ENCODE peak calls at places on chromosomes 4 and X, in six cellular contexts. G is lower leg skin, M is sigmoid colon, P is transverse colon, B is right lobe of liver, Z is uterus. V is an unnamed sample.

GRCh38 chrX:112941209-112941788 is 100.7 kb upstream of the AMOT start:
- DNase-seq in P (peak), M (no peak), G (no peak), Z (no peak), B (no peak), V (no peak)

GRCh38 chr4:140135529-140136021 is 18.4 kb downstream of the MAML3 start:
- DNase-seq in B (no peak), G (no peak), M (peak), Z (peak), P (peak), V (no peak)

GRCh38 chrX:96361844-96362243 is 322.8 kb upstream of the DIAPH2 start:
- DNase-seq in Z (no peak), G (no peak), M (no peak), P (no peak), B (no peak), V (no peak)

GRCh38 chrX:150036181-150036580 is 97.9 kb upstream of the EOLA2 start:
- DNase-seq in Z (no peak), P (peak), B (peak), M (no peak), G (no peak), V (no peak)

GRCh38 chr4:36414248-36414647 is 132.8 kb downstream of the DTHD1 start:
- DNase-seq in P (no peak), Z (no peak), B (no peak), G (no peak), M (no peak), V (peak)

GRCh38 chr4:114251020-114251419 is 271.6 kb upstream of the ARSJ start:
- DNase-seq in P (no peak), G (no peak), Z (no peak), M (no peak), B (no peak), V (no peak)

GRCh38 chrX:22040184-22040583 is 8.1 kb downstream of the PHEX start:
- DNase-seq in G (no peak), P (no peak), Z (no peak), B (no peak), M (no peak), V (no peak)

GRCh38 chr4:153403761-153404160 is 59.3 kb downstream of the MND1 start:
- DNase-seq in P (no peak), B (no peak), M (no peak), Z (no peak), G (no peak), V (no peak)

GRCh38 chr4:109041463-109041862 is 261.0 kb downstream of the COL25A1 start:
- DNase-seq in G (no peak), M (no peak), Z (no peak), P (no peak), B (no peak), V (no peak)

GRCh38 chr4:42397635-42398447 is 553 bp downstream of the SHISA3 start:
- DNase-seq in Z (no peak), M (no peak), P (no peak), B (no peak), G (no peak), V (peak)

GRCh38 chr4:71832049-71832448 is 48.2 kb upstream of the GC start:
- DNase-seq in B (no peak), Z (no peak), G (no peak), M (no peak), P (peak), V (peak)

GRCh38 chr4:185713272-185713671 is 98.7 kb downstream of the SORBS2 start:
- DNase-seq in G (no peak), Z (no peak), M (no peak), P (no peak), B (no peak), V (no peak)

GRCh38 chr4:94158883-94159282 is 48.8 kb upstream of the SMARCAD1 start:
- DNase-seq in B (no peak), M (no peak), G (no peak), P (no peak), Z (no peak), V (no peak)

GRCh38 chrX:82087699-82088098 is 885.8 kb downstream of the SH3BGRL start:
- DNase-seq in G (no peak), M (no peak), B (peak), Z (no peak), P (no peak), V (no peak)

GRCh38 chrX:20421275-20421674 is 154.6 kb upstream of the RPS6KA3 start:
- DNase-seq in M (no peak), B (no peak), G (no peak), Z (no peak), P (no peak), V (no peak)

GRCh38 chrX:28756647-28757046 is 169.4 kb downstream of the IL1RAPL1 start:
- DNase-seq in B (no peak), M (no peak), P (no peak), G (no peak), Z (no peak), V (no peak)

GRCh38 chr4:86543080-86543479 is 51.0 kb upstream of the PTPN13 start:
- DNase-seq in Z (no peak), M (no peak), P (no peak), G (no peak), B (no peak), V (no peak)

GRCh38 chr4:98903561-98903960 is 25.4 kb downstream of the EIF4E start:
- DNase-seq in B (no peak), P (no peak), Z (no peak), M (no peak), G (no peak), V (no peak)

GRCh38 chr4:4914059-4914820 is 54.8 kb downstream of the MSX1 start:
- DNase-seq in M (no peak), P (no peak), B (no peak), G (peak), Z (no peak), V (no peak)

GRCh38 chr4:159401791-159402380 is 299.0 kb downstream of the RAPGEF2 start:
- DNase-seq in Z (no peak), G (no peak), B (no peak), M (no peak), P (no peak), V (no peak)

GRCh38 chr4:149795256-149795655 is 20.4 kb downstream of the IQCM start:
- DNase-seq in P (no peak), G (no peak), B (no peak), M (peak), Z (no peak), V (no peak)

DNA sequence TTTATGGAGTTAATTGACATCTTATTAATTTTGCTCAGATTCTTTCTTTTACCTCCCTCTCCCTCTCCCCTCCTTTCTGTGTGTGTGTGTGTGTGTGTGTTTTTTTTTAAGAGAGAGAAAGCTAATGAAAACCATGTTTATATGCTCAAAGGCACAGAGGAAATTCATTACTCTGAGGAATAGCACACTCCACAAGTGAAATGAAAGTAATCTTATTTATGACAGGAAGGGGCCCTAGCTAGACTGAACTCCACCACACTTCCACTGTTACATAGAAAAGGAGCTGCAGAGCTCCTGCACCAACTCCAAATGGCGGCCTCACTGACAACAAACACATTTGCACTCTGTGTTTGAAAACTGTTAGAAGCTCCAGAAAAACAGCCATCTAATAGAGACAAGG is 150.6 kb downstream of the RASL11B start:
- DNase-seq in B (no peak), M (no peak), Z (no peak), G (no peak), P (no peak), V (peak)
- TF ChIP-seq POLR2A in B (no peak), M (no peak), Z (no peak), G (no peak), P (no peak), V (no peak)

GRCh38 chr4:183504064-183504929 is 561 bp upstream of the ING2 start:
- DNase-seq in Z (peak), M (peak), G (peak), B (peak), P (peak), V (peak)

GRCh38 chr4:183507928-183508327 is 3.1 kb downstream of the ING2 start:
- DNase-seq in G (no peak), M (no peak), P (no peak), B (no peak), Z (no peak), V (peak)

GRCh38 chr4:183504930-183505555 is at the start of gene ING2:
- DNase-seq in M (no peak), Z (peak), P (no peak), B (peak), G (peak), V (no peak)

GRCh38 chr4:183506389-183506735 is 1.5 kb downstream of the ING2 start:
- DNase-seq in M (no peak), B (no peak), P (no peak), G (no peak), Z (no peak), V (no peak)

GRCh38 chr4:183505556-183506388 is 914 bp downstream of the ING2 start:
- DNase-seq in P (peak), M (peak), B (peak), Z (peak), G (peak), V (peak)
- TF ChIP-seq POLR2A in P (peak), M (peak), B (peak), Z (peak), G (no peak), V (peak)

GRCh38 chrX:47483310-47484268 is 567 bp upstream of the ZNF41 start:
- DNase-seq in Z (peak), B (peak), G (peak), M (peak), P (peak), V (no peak)

GRCh38 chrX:47481160-47481559 is 1.9 kb downstream of the ZNF41 start:
- DNase-seq in M (peak), B (no peak), Z (no peak), G (no peak), P (no peak), V (no peak)

GRCh38 chrX:47484885-47485284 is 1.9 kb upstream of the ZNF41 start:
- DNase-seq in B (no peak), G (no peak), P (no peak), Z (no peak), M (peak), V (peak)

GRCh38 chrX:47482065-47482511 is 934 bp downstream of the ZNF41 start:
- DNase-seq in G (no peak), B (no peak), M (peak), P (no peak), Z (no peak), V (no peak)

GRCh38 chrX:47482512-47483309 is at the start of gene ZNF41:
- DNase-seq in P (peak), G (peak), Z (peak), M (peak), B (peak), V (peak)
- TF ChIP-seq POLR2A in P (peak), G (no peak), Z (peak), M (no peak), B (peak), V (peak)

DNA sequence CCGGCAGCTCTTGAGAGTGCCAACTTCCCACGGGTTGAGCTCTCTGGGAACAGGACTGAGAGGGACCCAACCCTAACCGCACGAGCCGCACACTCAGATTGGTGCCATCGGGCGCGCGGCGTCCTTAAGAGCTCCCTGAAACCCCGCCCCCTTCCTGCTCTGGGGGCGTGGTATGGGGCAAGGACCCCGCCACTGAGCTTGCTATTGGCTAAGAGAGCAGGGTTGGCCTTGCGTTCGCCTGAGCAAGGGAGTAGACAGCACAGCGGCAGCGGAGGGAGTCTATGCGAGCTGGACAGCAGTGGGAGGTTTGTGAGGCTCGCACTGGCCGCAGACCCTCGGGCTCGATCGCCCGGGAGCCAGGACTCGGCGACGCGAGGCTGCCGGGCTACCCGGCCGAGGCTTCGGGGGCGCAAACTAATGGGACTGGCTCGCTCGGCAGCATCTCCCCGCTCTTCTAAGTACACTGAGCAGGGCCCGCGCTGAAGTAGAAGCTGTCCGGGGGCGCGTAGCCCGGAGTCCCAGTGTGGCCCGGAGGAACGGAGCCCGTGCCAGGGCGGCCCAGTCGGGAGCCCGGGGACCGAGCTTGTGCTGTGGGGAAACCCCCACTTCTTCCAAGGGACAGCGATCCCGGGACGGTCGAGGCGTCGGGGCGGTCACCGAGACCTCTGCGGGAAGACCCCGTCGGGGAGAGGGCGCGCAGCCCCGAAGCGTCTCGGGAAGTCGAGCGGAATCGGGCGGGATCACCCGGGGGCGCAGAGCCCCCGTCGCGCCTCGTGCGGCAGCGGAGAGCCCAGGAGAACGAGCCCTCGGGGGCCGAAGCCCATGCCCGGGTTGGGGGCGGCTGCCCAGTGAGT is at the start of gene EFNB1:
- DNase-seq in P (peak), Z (peak), B (peak), G (peak), M (peak), V (peak)
- TF ChIP-seq POLR2A in P (peak), Z (peak), B (peak), G (no peak), M (peak), V (peak)

DNA sequence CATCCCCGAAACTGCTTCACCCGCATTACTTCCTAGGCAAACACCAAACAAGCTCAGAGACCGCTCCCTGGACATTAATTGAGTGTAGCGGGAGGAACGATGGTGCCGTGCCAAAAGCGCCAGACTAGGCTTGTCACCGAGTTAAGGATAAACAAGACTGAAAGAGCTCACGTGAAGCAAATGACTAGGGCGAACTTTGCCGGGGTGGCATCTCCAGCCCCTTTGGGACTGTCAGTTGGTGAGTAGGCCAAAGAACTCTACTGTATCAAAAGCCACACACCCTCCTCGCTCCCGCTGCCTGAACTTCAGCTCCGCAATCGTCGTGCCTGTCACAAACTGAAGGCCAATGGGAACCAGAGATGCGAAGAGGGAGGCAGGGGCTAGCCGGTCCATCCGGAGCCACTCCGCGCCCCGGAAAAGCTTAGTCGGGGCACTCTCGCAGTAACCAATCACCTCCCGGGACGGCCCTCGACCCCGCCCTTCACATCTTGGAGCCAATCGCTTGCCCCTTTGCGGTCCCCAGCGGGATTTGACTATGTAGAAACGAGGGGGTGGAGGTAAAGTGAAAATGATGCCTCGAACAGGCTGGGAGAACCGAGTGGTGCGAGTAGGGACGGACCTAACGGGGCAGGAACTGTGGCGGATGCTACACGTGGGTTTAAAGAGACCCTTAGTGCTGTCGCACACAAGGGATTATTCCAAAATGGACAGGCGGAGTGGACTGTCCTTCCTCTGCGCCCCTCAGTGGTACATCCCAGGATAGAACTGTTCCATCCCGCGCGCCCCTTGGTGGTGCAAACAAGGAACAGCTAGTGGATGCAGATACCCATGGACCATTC is 37.0 kb upstream of the FAM156A start:
- DNase-seq in M (peak), P (peak), Z (peak), B (peak), G (peak), V (peak)
- TF ChIP-seq POLR2A in M (no peak), P (peak), Z (no peak), B (peak), G (no peak), V (peak)

DNA sequence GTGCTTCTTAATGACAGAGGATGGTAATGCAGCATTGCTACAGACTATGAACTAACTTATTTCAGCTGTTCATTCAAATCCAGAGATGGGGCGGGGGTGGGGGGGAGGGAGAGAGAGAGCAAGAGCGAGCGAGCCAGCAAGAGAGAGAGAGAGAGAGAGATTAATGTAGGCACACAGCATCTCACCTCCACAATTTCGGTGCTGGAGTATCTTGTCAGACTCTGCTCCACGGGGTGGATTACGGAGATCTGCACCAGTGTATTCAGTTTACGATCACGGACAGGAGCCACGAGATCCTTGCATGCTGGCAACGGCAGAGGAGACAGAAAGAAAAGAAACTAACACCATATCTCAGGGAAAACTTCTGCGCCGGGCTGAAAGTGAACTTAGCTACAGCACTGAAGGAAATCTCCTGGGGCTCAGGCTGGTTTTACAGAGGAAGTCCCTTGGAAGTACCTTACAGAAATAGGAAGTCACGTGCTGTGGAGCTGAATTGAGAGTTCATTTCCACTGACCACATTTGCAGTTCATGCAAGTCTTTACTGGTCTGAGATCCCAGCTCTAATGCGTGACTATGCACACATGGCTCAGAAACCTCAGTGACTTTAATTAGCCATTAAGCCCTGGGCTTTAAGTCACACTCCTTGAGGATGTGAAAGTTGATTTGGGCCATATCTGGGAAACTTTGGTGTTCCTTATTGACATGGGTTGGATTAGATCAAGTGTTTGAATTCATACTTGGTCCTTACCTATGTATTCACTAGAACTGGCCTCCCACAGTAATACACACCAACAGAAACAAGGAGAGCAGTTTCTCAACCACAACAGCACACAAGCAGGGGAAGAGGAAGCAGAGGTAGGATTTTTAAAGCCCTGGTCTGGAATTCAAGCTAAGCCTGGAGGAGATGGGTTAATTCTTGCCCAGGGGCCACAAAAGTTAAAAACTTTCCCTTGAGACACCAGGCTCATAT is 440.8 kb downstream of the INPP4B start:
- DNase-seq in B (peak), P (peak), M (peak), Z (peak), G (peak), V (peak)
- TF ChIP-seq POLR2A in B (no peak), P (no peak), M (no peak), Z (no peak), G (no peak), V (no peak)

DNA sequence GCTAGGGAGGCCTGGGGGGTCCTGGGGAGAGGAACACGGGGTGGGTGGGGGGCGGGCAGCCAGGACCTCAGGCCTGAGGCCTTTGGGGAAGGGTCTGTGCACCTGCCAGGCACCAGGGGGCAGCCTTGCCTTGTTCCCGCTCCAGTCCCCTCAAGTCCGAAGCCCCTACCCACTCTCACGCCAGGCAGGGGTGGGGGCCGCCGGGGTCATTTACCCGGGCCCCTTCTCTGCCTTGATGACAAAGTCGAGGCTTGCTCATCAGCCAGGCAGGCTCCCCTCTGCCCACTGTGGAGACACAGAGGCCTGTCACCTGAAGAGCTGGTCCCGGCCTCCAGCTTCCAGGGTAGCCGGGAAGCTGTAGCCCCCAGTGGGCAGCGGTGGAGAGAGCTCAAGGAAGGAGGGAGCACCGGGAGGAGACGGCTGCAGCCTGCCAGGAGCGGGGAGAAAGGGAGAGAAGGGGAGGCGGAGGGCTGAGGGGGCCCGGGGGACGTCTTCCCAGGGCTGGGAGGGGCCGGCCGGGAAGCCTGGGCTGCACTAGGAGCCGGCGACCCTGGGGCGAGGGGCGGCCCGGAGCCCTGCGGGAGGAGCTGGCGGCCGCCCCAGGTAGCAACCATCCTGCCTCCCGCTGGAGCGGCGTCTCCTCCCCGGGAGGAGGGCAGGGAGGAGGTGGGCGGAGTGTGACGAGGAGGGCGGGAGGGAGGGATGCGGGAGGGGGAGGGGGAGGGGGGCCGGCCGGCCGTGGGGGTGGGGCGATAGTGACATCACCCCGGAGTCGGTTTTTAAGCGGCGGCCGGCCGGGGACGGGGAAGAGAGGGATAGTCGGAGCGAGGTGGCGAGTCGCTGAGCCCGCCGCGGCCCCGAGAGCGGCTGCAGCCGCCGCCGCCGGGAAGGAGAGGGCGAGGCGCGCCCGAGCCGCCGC is at the start of gene SLC6A8:
- DNase-seq in B (peak), M (peak), P (peak), Z (peak), G (peak), V (peak)
- TF ChIP-seq POLR2A in B (peak), M (no peak), P (peak), Z (peak), G (no peak), V (no peak)

V was measured in NB4.